ENCODE peak calls at places on chromosomes 6 and 20, in four cellular contexts. P is GM12878, V is HepG2, R is K562. G is an unnamed sample.

GRCh38 chr20:25543068-25543467 is 42.3 kb downstream of the NINL start:
- DNase-seq in P (no peak), V (peak; percentile 33), R (no peak), G (no peak)

GRCh38 chr20:2483504-2483903 is 12.9 kb upstream of the SNRPB start:
- DNase-seq in P (no peak), V (no peak), R (no peak), G (no peak)

GRCh38 chr6:83853178-83853967 is at the start of gene RIPPLY2:
- DNase-seq in P (no peak), V (no peak), R (no peak), G (peak; percentile 71)

GRCh38 chr6:112665114-112665513 is 318.0 kb downstream of the RFPL4B start:
- DNase-seq in P (no peak), V (no peak), R (no peak), G (no peak)

GRCh38 chr6:19714415-19715165 is 122.6 kb upstream of the ID4 start:
- DNase-seq in P (no peak), V (no peak), R (no peak), G (no peak)

GRCh38 chr6:48535569-48535968 is 424.6 kb upstream of the PTCHD4 start:
- DNase-seq in P (no peak), V (no peak), R (no peak), G (no peak)

GRCh38 chr6:116022841-116023380 is 37.8 kb downstream of the FRK start:
- DNase-seq in P (no peak), V (no peak), R (no peak), G (no peak)

GRCh38 chr20:23091741-23092408 is 5.8 kb upstream of the CD93 start:
- DNase-seq in P (no peak), V (no peak), R (peak; percentile 23), G (no peak)

GRCh38 chr6:15962449-15962764 is 166.5 kb upstream of the MYLIP start:
- DNase-seq in P (no peak), V (no peak), R (no peak), G (no peak)
- TF ChIP-seq CREM in P (peak; percentile 62), V (no peak), R (no peak), G (no peak)

GRCh38 chr6:111118816-111119215 is 31.5 kb downstream of the SLC16A10 start:
- DNase-seq in P (no peak), V (no peak), R (no peak), G (no peak)

GRCh38 chr6:111113731-111114438 is 26.6 kb downstream of the SLC16A10 start:
- DNase-seq in P (no peak), V (no peak), R (no peak), G (no peak)

GRCh38 chr6:111119550-111120329 is 32.4 kb downstream of the SLC16A10 start:
- DNase-seq in P (no peak), V (no peak), R (no peak), G (no peak)

DNA sequence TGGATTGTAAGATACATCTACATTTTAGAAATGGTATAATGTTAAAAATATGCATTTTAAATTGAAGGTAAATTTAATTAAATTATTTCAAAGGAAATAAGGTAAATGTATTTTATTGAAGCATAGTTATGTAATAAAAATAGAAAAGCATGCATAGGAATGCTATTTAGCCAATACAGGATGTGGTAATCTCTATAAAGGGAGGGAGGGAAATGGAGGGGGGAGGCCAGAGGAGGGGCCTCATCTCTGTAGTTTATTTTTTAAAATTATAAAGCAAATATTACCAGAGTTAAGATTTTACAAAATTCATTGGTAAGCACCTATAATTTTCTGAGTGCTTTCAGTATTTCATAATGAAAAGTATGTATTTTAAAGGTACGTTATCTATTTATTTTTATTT is 27.2 kb downstream of the SLC16A10 start:
- DNase-seq in P (no peak), V (no peak), R (no peak), G (no peak)
- TF ChIP-seq TCF7 in P (no peak), V (no peak), R (no peak), G (no peak)

GRCh38 chr20:8386991-8387390 is 254.9 kb downstream of the PLCB1 start:
- DNase-seq in P (no peak), V (no peak), R (no peak), G (no peak)

GRCh38 chr20:8388146-8388545 is 256.1 kb downstream of the PLCB1 start:
- DNase-seq in P (no peak), V (no peak), R (no peak), G (no peak)

GRCh38 chr20:8389381-8390368 is 257.6 kb downstream of the PLCB1 start:
- DNase-seq in P (no peak), V (peak; percentile 55), R (peak; percentile 4), G (no peak)

GRCh38 chr20:8388707-8389106 is 256.6 kb downstream of the PLCB1 start:
- DNase-seq in P (no peak), V (no peak), R (no peak), G (no peak)

GRCh38 chr20:8385247-8385646 is 253.2 kb downstream of the PLCB1 start:
- DNase-seq in P (no peak), V (no peak), R (no peak), G (peak; percentile 48)
- TF ChIP-seq CREM in P (no peak), V (no peak), R (no peak), G (no peak)

GRCh38 chr6:146543940-146544661 is 468 bp downstream of the RAB32 start:
- DNase-seq in P (no peak), V (peak; percentile 74), R (peak; percentile 13), G (peak; percentile 27)

GRCh38 chr6:146545608-146546007 is 2.0 kb downstream of the RAB32 start:
- DNase-seq in P (no peak), V (no peak), R (no peak), G (no peak)

GRCh38 chr6:146542881-146543210 is 787 bp upstream of the RAB32 start:
- DNase-seq in P (no peak), V (no peak), R (no peak), G (no peak)

GRCh38 chr6:146544783-146545182 is 1.1 kb downstream of the RAB32 start:
- DNase-seq in P (no peak), V (no peak), R (no peak), G (no peak)

DNA sequence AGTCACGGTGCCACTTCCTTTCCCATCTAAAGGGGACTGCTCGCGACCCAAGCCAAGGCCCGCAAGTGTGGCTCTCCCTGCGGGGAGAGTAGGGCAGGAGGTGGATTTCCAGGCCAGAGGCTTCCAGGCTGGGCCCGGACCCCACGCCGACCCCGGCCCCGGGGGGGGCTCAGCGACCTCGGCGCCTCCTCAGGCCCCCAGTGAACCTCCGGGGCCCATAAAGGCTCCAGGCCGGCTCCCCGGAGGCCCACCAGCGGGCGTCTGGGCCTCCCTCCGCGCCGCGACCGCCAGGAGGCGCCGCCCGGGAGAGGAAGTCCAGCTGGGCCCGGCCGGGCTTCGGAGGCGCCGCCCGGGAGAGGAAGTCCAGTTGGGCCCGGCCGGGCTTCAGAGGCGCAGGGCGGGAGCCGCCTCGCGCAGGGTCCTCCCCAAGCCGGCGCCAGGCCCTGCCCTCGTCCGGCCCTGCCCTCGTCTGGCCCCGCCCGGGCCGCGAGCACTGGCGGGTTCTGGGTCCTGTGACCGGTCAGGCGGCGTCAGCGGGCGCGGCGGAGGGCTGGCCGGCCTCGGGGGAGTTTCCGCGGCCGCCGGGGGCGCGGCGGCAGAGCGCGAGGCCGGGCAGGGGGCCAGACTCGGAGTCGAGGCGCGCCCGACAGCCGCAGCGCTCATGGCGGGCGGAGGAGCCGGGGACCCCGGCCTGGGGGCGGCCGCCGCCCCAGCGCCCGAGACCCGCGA is at the start of gene RAB32:
- DNase-seq in P (no peak), V (peak; percentile 89), R (peak; percentile 88), G (peak; percentile 82)
- TF ChIP-seq TCF7 in P (no peak), V (no peak), R (no peak), G (peak; percentile 36)

GRCh38 chr20:4820833-4821518 is 99.3 kb downstream of the PRND start:
- DNase-seq in P (no peak), V (no peak), R (no peak), G (no peak)
- TF ChIP-seq CREM in P (no peak), V (no peak), R (no peak), G (no peak)

GRCh38 chr6:34672657-34673043 is 23.9 kb downstream of the ILRUN start:
- DNase-seq in P (no peak), V (no peak), R (no peak), G (no peak)
- TF ChIP-seq TCF7 in P (no peak), V (no peak), R (no peak), G (no peak)